ENCODE peak calls at places on chromosomes 13 and 19, in four cellular contexts. F is tibial nerve; Y is foreskin fibroblast; K is stimulated activated CD8-positive, alpha-beta memory T cell treated with anti-CD3 and anti-CD28 coated beads, Interleukin-4, amount 100 ng/mL, for 1 hour. J is an unnamed sample.

GRCh38 chr19:38626401-38626800 is 7.4 kb downstream of the EIF3K start:
- DNase-seq in F (no peak), Y (no peak), K (no peak), J (no peak)

GRCh38 chr19:45508931-45509691 is 1.8 kb downstream of the VASP start:
- DNase-seq in F (peak; percentile 61), Y (peak; percentile 67), K (no peak), J (peak; percentile 48)

GRCh38 chr13:84760956-84761355 is 878.7 kb upstream of the SLITRK1 start:
- DNase-seq in F (no peak), Y (no peak), K (no peak), J (no peak)

GRCh38 chr19:39407644-39408391 is 1.2 kb downstream of the ZFP36 start:
- DNase-seq in F (no peak), Y (peak; percentile 26), K (peak; percentile 22), J (peak; percentile 22)

GRCh38 chr19:30686252-30686762 is 314.1 kb downstream of the ZNF536 start:
- DNase-seq in F (no peak), Y (peak; percentile 12), K (no peak), J (peak; percentile 24)

GRCh38 chr13:112457081-112457480 is 80.9 kb downstream of the SPACA7 start:
- DNase-seq in F (no peak), Y (no peak), K (no peak), J (no peak)

GRCh38 chr13:113666951-113667701 is at the start of gene GRK1:
- DNase-seq in F (no peak), Y (no peak), K (no peak), J (no peak)

GRCh38 chr19:40598121-40598917 is 2.9 kb upstream of the LTBP4 start:
- DNase-seq in F (peak; percentile 96), Y (peak; percentile 79), K (peak; percentile 64), J (peak; percentile 82)

GRCh38 chr19:38728752-38729541 is 15.3 kb downstream of the CAPN12 start:
- DNase-seq in F (no peak), Y (no peak), K (no peak), J (no peak)

GRCh38 chr19:28737021-28737525 is 475.9 kb downstream of the UQCRFS1 start:
- DNase-seq in F (peak; percentile 19), Y (peak; percentile 20), K (no peak), J (peak; percentile 57)

GRCh38 chr19:48470856-48471255 is 1.7 kb downstream of the CYTH2 start:
- DNase-seq in F (no peak), Y (no peak), K (no peak), J (no peak)

GRCh38 chr19:10756371-10756770 is 38.5 kb downstream of the DNM2 start:
- DNase-seq in F (no peak), Y (no peak), K (no peak), J (no peak)

GRCh38 chr13:51974485-51974884 is 36.8 kb downstream of the ATP7B start:
- DNase-seq in F (no peak), Y (no peak), K (no peak), J (no peak)

GRCh38 chr13:105316731-105317130 is 1218.7 kb downstream of the EFNB2 start:
- DNase-seq in F (no peak), Y (no peak), K (no peak), J (no peak)

GRCh38 chr19:52748336-52748950 is 13.6 kb upstream of the ZNF611 start:
- DNase-seq in F (no peak), Y (peak; percentile 20), K (no peak), J (peak; percentile 47)

GRCh38 chr13:64482373-64482772 is 2747.8 kb downstream of the PCDH9 start:
- DNase-seq in F (no peak), Y (no peak), K (no peak), J (no peak)

GRCh38 chr19:1884719-1885334 is 469 bp downstream of the ABHD17A start:
- DNase-seq in F (no peak), Y (no peak), K (no peak), J (no peak)

GRCh38 chr13:102141625-102142472 is 260.0 kb downstream of the FGF14 start:
- DNase-seq in F (no peak), Y (peak; percentile 25), K (no peak), J (peak; percentile 59)

GRCh38 chr13:75443356-75443958 is 38.5 kb downstream of the TBC1D4 start:
- DNase-seq in F (no peak), Y (no peak), K (no peak), J (no peak)

J was measured in fibroblast of mammary gland.